ENCODE peak calls at places on chromosomes 2 and 18, in five cellular contexts. J is PC-3, X is MM.1S, H is GM23248, W is HCT116. Z is an unnamed sample.

GRCh38 chr2:220503446-220503845 is 876.0 kb downstream of the SLC4A3 start:
- DNase-seq in W (no peak), H (no peak), J (no peak), X (no peak), Z (no peak)

GRCh38 chr2:36770542-36771287 is 74.2 kb downstream of the VIT start:
- DNase-seq in J (peak), H (peak), X (peak), W (peak), Z (peak)

GRCh38 chr2:121489944-121490585 is 40.6 kb upstream of the RNU4ATAC start:
- DNase-seq in X (peak), H (peak), J (no peak), W (no peak), Z (no peak)

GRCh38 chr2:191038241-191038725 is 24.3 kb upstream of the STAT1 start:
- DNase-seq in J (peak), H (peak), W (no peak), X (peak), Z (no peak)

GRCh38 chr18:22167471-22168151 is 1.8 kb upstream of the GATA6 start:
- DNase-seq in X (no peak), H (peak), W (no peak), J (no peak), Z (peak)

GRCh38 chr18:2933995-2934394 is 78.9 kb downstream of the LPIN2 start:
- DNase-seq in X (no peak), H (no peak), W (no peak), J (no peak), Z (no peak)

GRCh38 chr2:85911836-85912692 is 23.3 kb upstream of the ST3GAL5 start:
- DNase-seq in J (peak), H (peak), X (no peak), W (no peak), Z (no peak)

GRCh38 chr2:191739194-191739593 is 61.3 kb downstream of the NABP1 start:
- DNase-seq in W (no peak), J (no peak), H (no peak), X (no peak), Z (no peak)

GRCh38 chr2:120988051-120988707 is 252.5 kb downstream of the GLI2 start:
- DNase-seq in J (no peak), W (no peak), X (no peak), H (no peak), Z (no peak)

GRCh38 chr2:192007819-192008218 is 160.9 kb upstream of the CAVIN2 start:
- DNase-seq in W (no peak), J (no peak), H (peak), X (no peak), Z (no peak)

GRCh38 chr2:29053223-29053622 is 21.1 kb downstream of the PCARE start:
- DNase-seq in X (no peak), W (peak), J (peak), H (no peak), Z (no peak)

GRCh38 chr2:95068256-95068655 is 42.7 kb downstream of the MAL start:
- DNase-seq in H (no peak), J (no peak), X (no peak), W (no peak), Z (no peak)

GRCh38 chr18:54671291-54671881 is 80.3 kb downstream of the DYNAP start:
- DNase-seq in J (peak), H (peak), W (peak), X (peak), Z (peak)

GRCh38 chr2:18413794-18414396 is 146.6 kb downstream of the RDH14 start:
- DNase-seq in X (no peak), W (peak), J (peak), H (peak), Z (no peak)

GRCh38 chr2:25041307-25041927 is 459 bp upstream of the EFR3B start:
- DNase-seq in W (peak), J (peak), X (peak), H (peak), Z (peak)

GRCh38 chr18:77096936-77097886 is 35.4 kb downstream of the MBP start:
- DNase-seq in X (no peak), J (no peak), W (no peak), H (no peak), Z (no peak)

GRCh38 chr2:214492152-214492551 is 81.3 kb downstream of the VWC2L start:
- DNase-seq in J (no peak), X (no peak), W (no peak), H (no peak), Z (no peak)

GRCh38 chr2:239109041-239109915 is 261.4 kb downstream of the TWIST2 start:
- DNase-seq in W (no peak), H (no peak), X (no peak), J (peak), Z (no peak)

GRCh38 chr18:75456277-75456676 is 28.8 kb upstream of the SMIM21 start:
- DNase-seq in X (no peak), H (no peak), J (no peak), W (no peak), Z (peak)

GRCh38 chr2:7007846-7008741 is 90.9 kb downstream of the RNF144A start:
- DNase-seq in W (no peak), X (no peak), J (peak), H (peak), Z (no peak)

GRCh38 chr2:153287109-153287801 is 191.3 kb downstream of the RPRM start:
- DNase-seq in H (no peak), J (peak), W (peak), X (no peak), Z (peak)

DNA sequence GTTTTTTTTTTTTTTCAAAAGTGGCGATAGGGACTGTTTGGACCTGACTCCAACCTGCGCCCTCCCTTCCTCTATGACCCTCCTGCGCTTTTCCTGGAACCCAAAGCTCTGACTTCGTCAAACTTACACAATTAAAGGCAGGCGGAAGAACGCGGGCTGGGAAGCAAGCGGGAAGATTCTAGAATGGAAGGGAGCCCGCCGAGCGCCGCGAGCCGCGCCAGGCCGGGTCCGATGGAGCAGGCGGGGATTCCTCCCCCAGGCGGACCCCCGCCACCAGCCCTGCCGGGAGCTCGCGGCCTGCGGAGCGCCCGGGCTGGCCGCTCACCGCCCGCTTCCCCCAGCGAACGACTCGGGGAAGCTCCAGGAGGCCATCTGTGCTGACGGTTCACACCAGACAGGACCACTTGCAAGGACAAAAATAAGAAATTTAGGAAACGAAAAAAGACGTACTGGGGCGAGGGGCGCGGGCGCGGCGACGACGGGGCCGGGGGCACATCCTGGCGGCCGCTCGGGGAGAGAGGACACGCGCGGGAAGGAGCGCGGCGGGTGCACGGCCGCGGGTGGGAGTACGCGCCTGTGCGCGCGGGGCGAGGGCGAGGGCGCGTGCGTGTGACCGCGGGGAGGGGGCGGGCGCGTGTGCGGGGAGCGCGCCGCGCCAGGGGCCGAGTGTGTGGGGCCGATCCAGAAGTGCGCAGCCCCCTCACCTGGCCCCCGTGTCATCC is 1.1 kb upstream of the SALL3 start:
- DNase-seq in H (no peak), J (no peak), W (no peak), X (no peak), Z (peak)
- TF ChIP-seq EZH2 in H (peak), J (no peak), W (no peak), X (no peak), Z (peak)

GRCh38 chr18:78979058-78979680 is 449 bp upstream of the SALL3 start:
- DNase-seq in W (no peak), X (no peak), H (peak), J (no peak), Z (peak)

GRCh38 chr18:78980279-78980771 is 707 bp downstream of the SALL3 start:
- DNase-seq in J (no peak), W (no peak), X (no peak), H (no peak), Z (no peak)

GRCh38 chr18:78980777-78981651 is 1.4 kb downstream of the SALL3 start:
- DNase-seq in H (no peak), W (no peak), J (no peak), X (no peak), Z (peak)

GRCh38 chr18:78981652-78981955 is 2.0 kb downstream of the SALL3 start:
- DNase-seq in J (no peak), H (no peak), X (no peak), W (no peak), Z (peak)

DNA sequence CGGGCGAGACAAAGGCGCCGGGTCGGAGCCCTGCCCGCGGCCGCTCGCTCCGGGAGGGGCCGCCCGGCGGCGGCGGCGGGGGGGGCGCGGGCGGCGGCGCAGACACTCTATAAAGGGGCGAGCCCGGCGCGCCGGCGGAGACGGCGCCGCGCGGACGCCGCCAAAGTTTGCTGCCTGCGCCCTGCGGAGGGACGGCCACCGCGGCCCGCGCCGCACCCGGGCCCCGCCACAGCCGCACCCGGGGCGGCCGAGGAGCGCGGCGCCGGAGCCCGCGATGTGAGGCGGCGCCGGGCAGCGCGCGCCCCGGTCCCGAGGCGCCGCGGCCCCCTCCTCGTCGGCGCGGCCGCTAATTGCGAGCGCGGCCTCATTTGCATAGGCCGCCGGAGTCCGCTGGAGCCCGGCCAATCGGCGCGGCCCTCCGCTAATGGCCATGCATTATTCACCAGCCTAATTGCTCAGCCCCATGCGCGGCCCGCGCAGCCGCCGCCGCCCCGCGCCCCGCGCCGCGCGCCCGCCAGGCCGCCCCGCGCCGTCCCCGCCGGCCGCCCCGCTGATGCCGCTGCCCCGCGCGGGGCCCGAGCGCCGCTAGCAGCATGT is at the start of gene SALL3:
- DNase-seq in J (no peak), H (no peak), X (no peak), W (no peak), Z (peak)
- H3K9ac ChIP-seq in J (no peak), H (no peak), X (no peak), W (no peak), Z (peak)

GRCh38 chr2:111205774-111206173 is 85.1 kb downstream of the BCL2L11 start:
- DNase-seq in H (no peak), J (no peak), W (no peak), X (no peak), Z (no peak)

GRCh38 chr2:111213877-111214276 is 93.2 kb downstream of the BCL2L11 start:
- DNase-seq in H (no peak), J (no peak), X (no peak), W (no peak), Z (no peak)

GRCh38 chr2:111208639-111209038 is 87.9 kb downstream of the BCL2L11 start:
- DNase-seq in H (no peak), W (no peak), X (no peak), J (no peak), Z (no peak)

GRCh38 chr2:111207892-111208291 is 87.2 kb downstream of the BCL2L11 start:
- DNase-seq in H (no peak), X (no peak), J (no peak), W (no peak), Z (no peak)

DNA sequence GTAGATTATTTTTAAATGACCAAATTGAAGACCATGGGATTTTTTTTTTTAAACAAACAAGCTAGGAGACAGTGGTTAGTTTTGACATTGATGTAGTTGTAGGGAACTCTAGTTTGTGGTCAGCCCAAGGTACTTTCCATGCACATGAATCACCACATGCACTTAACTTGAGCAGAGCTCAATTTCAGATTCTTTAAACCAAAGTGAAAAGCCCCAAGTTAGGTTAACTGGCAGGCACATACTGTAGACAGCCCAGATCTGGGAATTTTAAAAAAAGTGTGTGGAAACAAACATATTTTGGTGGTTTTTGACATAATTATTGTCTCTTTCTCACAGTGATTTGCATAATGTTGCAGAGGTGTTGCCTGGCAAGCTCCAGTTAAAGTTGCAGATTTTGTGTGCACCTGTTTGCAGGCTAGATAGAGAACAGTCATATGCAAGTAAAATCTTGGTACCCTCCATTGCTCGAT is 88.4 kb downstream of the BCL2L11 start:
- DNase-seq in X (peak), J (peak), W (no peak), H (peak), Z (no peak)
- TF ChIP-seq EZH2phosphoT487 in X (no peak), J (no peak), W (no peak), H (no peak), Z (no peak)

GRCh38 chr2:15941970-15942710 is 1.8 kb downstream of the MYCN start:
- DNase-seq in X (no peak), W (no peak), H (peak), J (no peak), Z (peak)
- TF ChIP-seq EZH2 in X (no peak), W (no peak), H (peak), J (peak), Z (no peak)

DNA sequence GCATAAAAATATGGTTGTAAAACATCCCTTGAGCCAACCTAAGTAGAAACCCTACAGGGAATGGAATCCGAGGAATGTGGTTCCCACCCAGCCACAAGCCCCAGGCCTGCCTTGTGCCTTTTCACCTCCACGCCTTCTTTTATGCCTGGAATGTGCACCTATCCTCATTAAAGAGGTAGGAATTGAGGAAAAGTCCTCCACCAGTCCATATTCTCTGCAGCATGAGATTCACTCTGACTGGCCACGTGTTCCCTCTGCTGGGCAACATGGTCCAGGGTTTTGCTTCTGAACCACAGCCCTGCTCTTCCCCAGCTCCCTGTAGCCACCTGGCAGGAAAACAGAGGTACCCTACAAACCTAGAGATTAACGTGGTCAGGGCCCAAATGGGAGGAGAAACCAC is 787.9 kb upstream of the RAB6C start:
- DNase-seq in H (no peak), W (no peak), J (no peak), X (no peak), Z (peak)
- H3K9ac ChIP-seq in H (no peak), W (no peak), J (no peak), X (no peak), Z (no peak)

GRCh38 chr2:232689152-232689910 is 7.8 kb upstream of the GIGYF2 start:
- DNase-seq in J (no peak), X (no peak), W (no peak), H (no peak), Z (no peak)
- TF ChIP-seq EZH2phosphoT487 in J (no peak), X (no peak), W (no peak), H (no peak), Z (no peak)

GRCh38 chr2:660029-660428 is 17.2 kb downstream of the TMEM18 start:
- DNase-seq in J (no peak), X (no peak), W (no peak), H (no peak), Z (no peak)
- TF ChIP-seq EZH2 in J (no peak), X (no peak), W (no peak), H (no peak), Z (no peak)

GRCh38 chr2:109439315-109439714 is 174.5 kb downstream of the SEPTIN10 start:
- DNase-seq in X (no peak), H (no peak), W (no peak), J (no peak), Z (no peak)
- H3K9ac ChIP-seq in X (no peak), H (no peak), W (no peak), J (no peak), Z (no peak)